ENCODE peak calls at places on chromosomes 5 and 9, in nine cellular contexts. One of them, this sample, is unnamed.

GRCh38 chr5:175561085-175561484 is 82.7 kb downstream of the SFXN1 start:
- DNase-seq in endodermal cell: no peak
- DNase-seq in cardiac muscle cell: no peak
- DNase-seq in CD8-positive, alpha-beta T cell: no peak
- DNase-seq in OCI-LY7: no peak
- DNase-seq in foreskin keratinocyte: no peak
- DNase-seq in mammary epithelial cell: no peak
- DNase-seq in transverse colon: no peak
- DNase-seq in CD4-positive, alpha-beta T cell: no peak
- DNase-seq in this sample: no peak

GRCh38 chr5:64074533-64074932 is 91.1 kb upstream of the RNF180 start:
- DNase-seq in cardiac muscle cell: peak
- DNase-seq in foreskin keratinocyte: no peak
- DNase-seq in transverse colon: no peak
- DNase-seq in CD4-positive, alpha-beta T cell: no peak
- DNase-seq in mammary epithelial cell: peak
- DNase-seq in endodermal cell: peak
- DNase-seq in OCI-LY7: peak
- DNase-seq in CD8-positive, alpha-beta T cell: no peak
- DNase-seq in this sample: no peak

GRCh38 chr5:6246820-6247437 is 131.4 kb downstream of the MED10 start:
- DNase-seq in CD8-positive, alpha-beta T cell: no peak
- DNase-seq in mammary epithelial cell: no peak
- DNase-seq in OCI-LY7: no peak
- DNase-seq in cardiac muscle cell: no peak
- DNase-seq in foreskin keratinocyte: no peak
- DNase-seq in transverse colon: no peak
- DNase-seq in CD4-positive, alpha-beta T cell: no peak
- DNase-seq in endodermal cell: no peak
- DNase-seq in this sample: no peak

GRCh38 chr5:107538331-107539162 is 132.2 kb downstream of the EFNA5 start:
- DNase-seq in endodermal cell: no peak
- DNase-seq in OCI-LY7: no peak
- DNase-seq in mammary epithelial cell: no peak
- DNase-seq in foreskin keratinocyte: no peak
- DNase-seq in transverse colon: no peak
- DNase-seq in CD8-positive, alpha-beta T cell: no peak
- DNase-seq in CD4-positive, alpha-beta T cell: no peak
- DNase-seq in cardiac muscle cell: peak
- DNase-seq in this sample: no peak

GRCh38 chr5:50751064-50751657 is 84.7 kb downstream of the PARP8 start:
- DNase-seq in cardiac muscle cell: peak
- DNase-seq in foreskin keratinocyte: no peak
- DNase-seq in OCI-LY7: peak
- DNase-seq in mammary epithelial cell: peak
- DNase-seq in CD4-positive, alpha-beta T cell: peak
- DNase-seq in endodermal cell: peak
- DNase-seq in transverse colon: peak
- DNase-seq in CD8-positive, alpha-beta T cell: peak
- DNase-seq in this sample: peak

GRCh38 chr9:117300686-117301085 is 114.2 kb downstream of the ASTN2 start:
- DNase-seq in transverse colon: no peak
- DNase-seq in CD4-positive, alpha-beta T cell: no peak
- DNase-seq in mammary epithelial cell: no peak
- DNase-seq in cardiac muscle cell: no peak
- DNase-seq in endodermal cell: no peak
- DNase-seq in OCI-LY7: no peak
- DNase-seq in CD8-positive, alpha-beta T cell: no peak
- DNase-seq in foreskin keratinocyte: no peak
- DNase-seq in this sample: no peak

GRCh38 chr5:170095687-170096086 is 10.0 kb upstream of the FOXI1 start:
- DNase-seq in transverse colon: no peak
- DNase-seq in CD4-positive, alpha-beta T cell: no peak
- DNase-seq in mammary epithelial cell: no peak
- DNase-seq in OCI-LY7: no peak
- DNase-seq in cardiac muscle cell: no peak
- DNase-seq in foreskin keratinocyte: no peak
- DNase-seq in endodermal cell: no peak
- DNase-seq in CD8-positive, alpha-beta T cell: no peak
- DNase-seq in this sample: no peak

GRCh38 chr5:178674334-178674733 is 47.5 kb upstream of the CLK4 start:
- DNase-seq in cardiac muscle cell: peak
- DNase-seq in transverse colon: no peak
- DNase-seq in CD4-positive, alpha-beta T cell: no peak
- DNase-seq in OCI-LY7: no peak
- DNase-seq in foreskin keratinocyte: no peak
- DNase-seq in CD8-positive, alpha-beta T cell: no peak
- DNase-seq in mammary epithelial cell: no peak
- DNase-seq in endodermal cell: no peak
- DNase-seq in this sample: no peak

GRCh38 chr5:138369706-138370105 is 17.2 kb downstream of the KDM3B start:
- DNase-seq in cardiac muscle cell: no peak
- DNase-seq in foreskin keratinocyte: no peak
- DNase-seq in mammary epithelial cell: no peak
- DNase-seq in CD8-positive, alpha-beta T cell: no peak
- DNase-seq in CD4-positive, alpha-beta T cell: no peak
- DNase-seq in endodermal cell: no peak
- DNase-seq in transverse colon: no peak
- DNase-seq in OCI-LY7: no peak
- DNase-seq in this sample: no peak

GRCh38 chr5:40291338-40291737 is 388.4 kb upstream of the PTGER4 start:
- DNase-seq in mammary epithelial cell: peak
- DNase-seq in cardiac muscle cell: peak
- DNase-seq in CD8-positive, alpha-beta T cell: no peak
- DNase-seq in transverse colon: no peak
- DNase-seq in endodermal cell: no peak
- DNase-seq in OCI-LY7: no peak
- DNase-seq in CD4-positive, alpha-beta T cell: no peak
- DNase-seq in foreskin keratinocyte: no peak
- DNase-seq in this sample: no peak

GRCh38 chr5:96101358-96102089 is 139.9 kb upstream of the ELL2 start:
- DNase-seq in endodermal cell: no peak
- DNase-seq in CD4-positive, alpha-beta T cell: no peak
- DNase-seq in transverse colon: no peak
- DNase-seq in OCI-LY7: no peak
- DNase-seq in cardiac muscle cell: no peak
- DNase-seq in CD8-positive, alpha-beta T cell: no peak
- DNase-seq in foreskin keratinocyte: no peak
- DNase-seq in mammary epithelial cell: no peak
- DNase-seq in this sample: no peak

GRCh38 chr9:36415822-36416515 is 15.9 kb upstream of the RNF38 start:
- DNase-seq in endodermal cell: peak
- DNase-seq in foreskin keratinocyte: no peak
- DNase-seq in cardiac muscle cell: no peak
- DNase-seq in mammary epithelial cell: no peak
- DNase-seq in OCI-LY7: peak
- DNase-seq in transverse colon: no peak
- DNase-seq in CD8-positive, alpha-beta T cell: no peak
- DNase-seq in CD4-positive, alpha-beta T cell: no peak
- DNase-seq in this sample: no peak

GRCh38 chr5:41519801-41520200 is 9.4 kb upstream of the PLCXD3 start:
- DNase-seq in endodermal cell: no peak
- DNase-seq in CD8-positive, alpha-beta T cell: no peak
- DNase-seq in foreskin keratinocyte: no peak
- DNase-seq in CD4-positive, alpha-beta T cell: no peak
- DNase-seq in mammary epithelial cell: no peak
- DNase-seq in transverse colon: no peak
- DNase-seq in cardiac muscle cell: peak
- DNase-seq in OCI-LY7: no peak
- DNase-seq in this sample: no peak

GRCh38 chr9:16064701-16065230 is 511.9 kb downstream of the CCDC171 start:
- DNase-seq in endodermal cell: peak
- DNase-seq in cardiac muscle cell: no peak
- DNase-seq in mammary epithelial cell: no peak
- DNase-seq in OCI-LY7: no peak
- DNase-seq in CD4-positive, alpha-beta T cell: no peak
- DNase-seq in CD8-positive, alpha-beta T cell: no peak
- DNase-seq in foreskin keratinocyte: no peak
- DNase-seq in transverse colon: no peak
- DNase-seq in this sample: no peak

DNA sequence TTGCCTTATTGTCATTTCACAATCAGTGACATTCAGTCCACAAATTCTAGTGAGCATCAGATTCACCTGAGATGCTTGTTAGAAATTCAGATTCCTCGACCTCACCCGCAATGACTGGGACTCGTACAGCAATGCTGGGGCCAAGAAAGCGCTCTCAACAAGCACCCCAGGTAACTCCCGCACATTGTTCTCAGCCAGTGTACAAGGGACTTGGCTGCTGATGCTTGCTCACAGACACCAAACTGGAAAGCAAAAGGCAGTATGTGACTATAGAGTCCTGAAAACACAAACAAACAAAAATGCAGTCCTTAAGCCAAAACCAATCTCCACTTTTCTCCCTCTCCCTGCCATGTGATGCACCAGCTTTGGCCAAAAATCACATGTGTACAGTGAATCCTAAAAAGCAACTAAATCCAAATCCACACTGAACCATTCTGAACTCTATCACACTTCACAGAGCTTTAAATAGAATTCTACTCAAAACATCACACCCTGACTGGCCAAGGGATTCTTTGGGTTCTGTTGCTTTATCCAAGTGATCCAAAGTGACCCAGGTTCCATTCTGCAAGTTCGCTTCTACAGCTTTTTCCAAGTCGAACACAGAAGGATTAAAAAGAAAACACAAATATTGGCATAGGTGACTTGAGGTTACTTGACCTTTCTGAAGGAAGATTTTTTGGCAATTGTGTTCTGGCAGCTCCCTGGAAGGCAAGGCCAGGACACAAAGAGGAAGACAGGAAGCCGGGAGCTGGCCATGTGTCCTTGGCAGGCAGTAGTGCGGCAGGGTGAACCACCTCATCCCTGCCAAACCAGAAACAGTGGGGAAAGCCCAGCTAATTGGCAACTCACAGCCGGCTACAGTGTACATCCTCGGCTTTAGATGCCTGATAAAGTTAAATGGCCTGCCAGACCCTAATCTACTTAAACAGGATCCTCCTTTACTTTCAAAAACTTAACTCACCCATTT is 115.1 kb downstream of the NFIB start:
- DNase-seq in endodermal cell: no peak
- DNase-seq in foreskin keratinocyte: no peak
- DNase-seq in CD8-positive, alpha-beta T cell: no peak
- DNase-seq in mammary epithelial cell: peak
- DNase-seq in transverse colon: peak
- DNase-seq in cardiac muscle cell: peak
- DNase-seq in CD4-positive, alpha-beta T cell: no peak
- DNase-seq in OCI-LY7: no peak
- DNase-seq in this sample: peak
- H3K27ac ChIP-seq in endodermal cell: no peak
- H3K27ac ChIP-seq in foreskin keratinocyte: peak
- H3K27ac ChIP-seq in CD8-positive, alpha-beta T cell: no peak
- H3K27ac ChIP-seq in mammary epithelial cell: peak
- H3K27ac ChIP-seq in transverse colon: peak
- H3K27ac ChIP-seq in cardiac muscle cell: no peak
- H3K27ac ChIP-seq in CD4-positive, alpha-beta T cell: no peak
- H3K27ac ChIP-seq in OCI-LY7: no peak
- H3K27ac ChIP-seq in this sample: peak

GRCh38 chr5:38433160-38433861 is 123.1 kb downstream of the LIFR start:
- DNase-seq in endodermal cell: no peak
- DNase-seq in mammary epithelial cell: no peak
- DNase-seq in foreskin keratinocyte: no peak
- DNase-seq in cardiac muscle cell: peak
- DNase-seq in transverse colon: no peak
- DNase-seq in OCI-LY7: no peak
- DNase-seq in CD4-positive, alpha-beta T cell: no peak
- DNase-seq in CD8-positive, alpha-beta T cell: no peak
- DNase-seq in this sample: peak
- H3K27ac ChIP-seq in endodermal cell: peak
- H3K27ac ChIP-seq in mammary epithelial cell: no peak
- H3K27ac ChIP-seq in foreskin keratinocyte: no peak
- H3K27ac ChIP-seq in cardiac muscle cell: no peak
- H3K27ac ChIP-seq in transverse colon: peak
- H3K27ac ChIP-seq in OCI-LY7: no peak
- H3K27ac ChIP-seq in CD4-positive, alpha-beta T cell: no peak
- H3K27ac ChIP-seq in CD8-positive, alpha-beta T cell: no peak
- H3K27ac ChIP-seq in this sample: no peak

DNA sequence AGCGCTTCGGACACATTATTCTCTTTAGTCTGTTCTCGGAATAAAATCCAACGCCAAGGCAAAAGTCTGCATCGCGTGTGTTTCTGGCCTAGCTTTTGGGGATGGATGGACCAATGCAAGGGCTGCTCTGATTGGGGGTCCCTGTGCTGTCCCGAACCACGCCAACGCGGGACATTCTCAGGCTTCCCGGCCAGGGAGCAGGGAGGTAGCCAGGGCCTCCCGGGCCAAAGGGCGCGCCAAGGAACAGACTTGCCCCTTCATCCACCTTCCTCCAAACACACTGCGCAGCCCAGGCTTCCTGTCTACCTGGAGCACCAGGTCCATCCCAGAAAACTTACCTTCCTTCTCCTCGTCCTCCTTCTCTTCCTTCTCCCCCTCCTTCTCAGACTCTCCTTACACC is 113.0 kb upstream of the SELENOP start:
- DNase-seq in foreskin keratinocyte: no peak
- DNase-seq in OCI-LY7: no peak
- DNase-seq in CD8-positive, alpha-beta T cell: no peak
- DNase-seq in mammary epithelial cell: no peak
- DNase-seq in transverse colon: no peak
- DNase-seq in endodermal cell: no peak
- DNase-seq in cardiac muscle cell: no peak
- DNase-seq in CD4-positive, alpha-beta T cell: no peak
- DNase-seq in this sample: no peak
- H3K27ac ChIP-seq in foreskin keratinocyte: no peak
- H3K27ac ChIP-seq in OCI-LY7: no peak
- H3K27ac ChIP-seq in CD8-positive, alpha-beta T cell: no peak
- H3K27ac ChIP-seq in mammary epithelial cell: no peak
- H3K27ac ChIP-seq in transverse colon: no peak
- H3K27ac ChIP-seq in endodermal cell: no peak
- H3K27ac ChIP-seq in cardiac muscle cell: no peak
- H3K27ac ChIP-seq in CD4-positive, alpha-beta T cell: no peak
- H3K27ac ChIP-seq in this sample: no peak

GRCh38 chr5:157612581-157612980 is 37.0 kb upstream of the ADAM19 start:
- DNase-seq in CD8-positive, alpha-beta T cell: no peak
- DNase-seq in endodermal cell: no peak
- DNase-seq in CD4-positive, alpha-beta T cell: no peak
- DNase-seq in transverse colon: no peak
- DNase-seq in cardiac muscle cell: no peak
- DNase-seq in foreskin keratinocyte: no peak
- DNase-seq in mammary epithelial cell: no peak
- DNase-seq in OCI-LY7: no peak
- DNase-seq in this sample: no peak

GRCh38 chr5:157611571-157612067 is 36.0 kb upstream of the ADAM19 start:
- DNase-seq in endodermal cell: no peak
- DNase-seq in CD8-positive, alpha-beta T cell: no peak
- DNase-seq in transverse colon: no peak
- DNase-seq in CD4-positive, alpha-beta T cell: no peak
- DNase-seq in mammary epithelial cell: peak
- DNase-seq in OCI-LY7: no peak
- DNase-seq in cardiac muscle cell: no peak
- DNase-seq in foreskin keratinocyte: no peak
- DNase-seq in this sample: no peak

GRCh38 chr5:157608972-157609565 is 33.5 kb upstream of the ADAM19 start:
- DNase-seq in cardiac muscle cell: peak
- DNase-seq in OCI-LY7: no peak
- DNase-seq in foreskin keratinocyte: no peak
- DNase-seq in CD8-positive, alpha-beta T cell: no peak
- DNase-seq in mammary epithelial cell: no peak
- DNase-seq in endodermal cell: no peak
- DNase-seq in CD4-positive, alpha-beta T cell: no peak
- DNase-seq in transverse colon: no peak
- DNase-seq in this sample: no peak

GRCh38 chr5:157612071-157612476 is 36.5 kb upstream of the ADAM19 start:
- DNase-seq in CD8-positive, alpha-beta T cell: no peak
- DNase-seq in endodermal cell: no peak
- DNase-seq in foreskin keratinocyte: peak
- DNase-seq in mammary epithelial cell: peak
- DNase-seq in CD4-positive, alpha-beta T cell: no peak
- DNase-seq in OCI-LY7: no peak
- DNase-seq in cardiac muscle cell: no peak
- DNase-seq in transverse colon: no peak
- DNase-seq in this sample: no peak

GRCh38 chr5:157610990-157611389 is 35.4 kb upstream of the ADAM19 start:
- DNase-seq in endodermal cell: no peak
- DNase-seq in mammary epithelial cell: no peak
- DNase-seq in cardiac muscle cell: no peak
- DNase-seq in CD8-positive, alpha-beta T cell: no peak
- DNase-seq in CD4-positive, alpha-beta T cell: no peak
- DNase-seq in OCI-LY7: no peak
- DNase-seq in foreskin keratinocyte: no peak
- DNase-seq in transverse colon: no peak
- DNase-seq in this sample: no peak
- H3K27ac ChIP-seq in endodermal cell: no peak
- H3K27ac ChIP-seq in mammary epithelial cell: peak
- H3K27ac ChIP-seq in cardiac muscle cell: peak
- H3K27ac ChIP-seq in CD8-positive, alpha-beta T cell: no peak
- H3K27ac ChIP-seq in CD4-positive, alpha-beta T cell: no peak
- H3K27ac ChIP-seq in OCI-LY7: no peak
- H3K27ac ChIP-seq in foreskin keratinocyte: no peak
- H3K27ac ChIP-seq in transverse colon: no peak
- H3K27ac ChIP-seq in this sample: no peak